ENCODE peak calls at places on chromosomes 16 and 17, in eight cellular contexts. K is HCEC 1CT, T is prostate gland, L is AG10803, M is left colon, I is esophagus squamous epithelium, Q is B cell, Y is NCI-H774. X is an unnamed sample.

GRCh38 chr17:968812-969766 is 10.5 kb downstream of the NXN start:
- DNase-seq in L (no peak), Y (no peak), T (no peak), K (peak), Q (no peak), M (no peak), I (no peak), X (no peak)

GRCh38 chr16:72371307-72372081 is 199.5 kb upstream of the PMFBP1 start:
- DNase-seq in T (no peak), K (peak), L (peak), Q (no peak), Y (peak), M (no peak), I (no peak), X (no peak)

GRCh38 chr17:39069114-39069756 is 82.2 kb downstream of the PLXDC1 start:
- DNase-seq in T (peak), M (no peak), K (peak), I (no peak), Y (peak), L (peak), Q (peak), X (peak)

GRCh38 chr17:80940171-80941123 is 51.2 kb upstream of the CHMP6 start:
- DNase-seq in M (no peak), Q (peak), T (no peak), Y (no peak), L (no peak), K (no peak), I (no peak), X (no peak)

GRCh38 chr17:73689596-73690275 is 45.5 kb upstream of the SDK2 start:
- DNase-seq in M (no peak), L (no peak), I (no peak), K (no peak), Q (no peak), Y (no peak), T (no peak), X (no peak)

GRCh38 chr17:17144916-17145665 is 61.0 kb downstream of the PLD6 start:
- DNase-seq in M (no peak), L (no peak), K (no peak), Q (no peak), T (no peak), Y (no peak), I (no peak), X (no peak)

GRCh38 chr17:4858880-4859260 is 25.7 kb downstream of the MINK1 start:
- DNase-seq in M (peak), Q (no peak), T (peak), K (no peak), L (peak), Y (no peak), I (no peak), X (no peak)

GRCh38 chr16:86091976-86092375 is 193.0 kb downstream of the IRF8 start:
- DNase-seq in T (no peak), M (no peak), L (no peak), Q (no peak), K (no peak), Y (no peak), I (no peak), X (no peak)

GRCh38 chr16:48011466-48011865 is 144.3 kb downstream of the ABCC12 start:
- DNase-seq in Q (no peak), T (no peak), K (no peak), Y (no peak), L (no peak), M (no peak), I (no peak), X (no peak)

GRCh38 chr17:77125432-77125901 is 15.3 kb upstream of the SEC14L1 start:
- DNase-seq in Y (peak), I (no peak), Q (no peak), M (no peak), L (peak), T (no peak), K (peak), X (peak)

GRCh38 chr16:29809850-29810698 is 1.9 kb upstream of the PRRT2 start:
- DNase-seq in T (no peak), Q (no peak), I (no peak), L (no peak), M (peak), K (no peak), Y (no peak), X (no peak)

GRCh38 chr16:19130852-19131808 is 17.4 kb downstream of the ITPRIPL2 start:
- DNase-seq in Y (no peak), I (no peak), Q (no peak), K (peak), T (peak), M (peak), L (peak), X (peak)

GRCh38 chr17:29238133-29238850 is 8.4 kb upstream of the CRYBA1 start:
- DNase-seq in M (no peak), K (peak), L (peak), Y (no peak), Q (no peak), I (no peak), T (no peak), X (no peak)

GRCh38 chr16:52535076-52535475 is 11.9 kb downstream of the TOX3 start:
- DNase-seq in Y (no peak), I (no peak), L (no peak), K (no peak), T (no peak), M (peak), Q (no peak), X (no peak)

GRCh38 chr17:60577147-60577925 is 22.7 kb upstream of the PPM1D start:
- DNase-seq in M (peak), L (peak), I (no peak), T (peak), Y (no peak), K (peak), Q (no peak), X (no peak)

GRCh38 chr17:47801176-47801765 is 20.3 kb downstream of the OSBPL7 start:
- DNase-seq in I (no peak), Q (no peak), L (no peak), Y (no peak), K (no peak), T (no peak), M (no peak), X (no peak)

GRCh38 chr16:68149596-68149995 is 64.4 kb downstream of the NFATC3 start:
- DNase-seq in T (no peak), L (no peak), Y (no peak), I (no peak), M (no peak), Q (no peak), K (no peak), X (no peak)

GRCh38 chr16:4172070-4172469 is 55.8 kb upstream of the ADCY9 start:
- DNase-seq in Y (no peak), K (peak), L (peak), I (no peak), M (no peak), Q (no peak), T (no peak), X (no peak)

GRCh38 chr17:82419471-82419995 is 1.1 kb upstream of the OGFOD3 start:
- DNase-seq in L (no peak), Q (no peak), M (no peak), I (no peak), K (no peak), Y (no peak), T (no peak), X (no peak)

GRCh38 chr17:35167666-35168065 is 20.0 kb downstream of the UNC45B start:
- DNase-seq in T (no peak), Y (no peak), K (peak), M (no peak), I (no peak), L (peak), Q (no peak), X (peak)

GRCh38 chr17:77618173-77618572 is 340.3 kb upstream of the TNRC6C start:
- DNase-seq in T (no peak), K (no peak), Y (no peak), M (no peak), Q (no peak), L (no peak), I (no peak), X (no peak)

GRCh38 chr16:56889206-56889605 is 24.2 kb downstream of the SLC12A3 start:
- DNase-seq in Q (no peak), L (no peak), M (peak), Y (no peak), I (no peak), T (peak), K (no peak), X (no peak)

X was measured in H4.